ENCODE peak calls at places on chromosomes 1 and 21, in four cellular contexts. B, W, D and U are unnamed samples.

GRCh38 chr1:99956755-99957154 is 13.0 kb upstream of the SLC35A3 start:
- DNase-seq in B (no peak), W (no peak), D (no peak), U (no peak)

GRCh38 chr1:109827466-109827865 is 63.7 kb upstream of the EPS8L3 start:
- DNase-seq in B (no peak), W (no peak), D (no peak), U (no peak)

GRCh38 chr1:162854245-162854860 is 6.6 kb downstream of the CCDC190 start:
- DNase-seq in B (peak; percentile 73), W (peak; percentile 68), D (peak; percentile 64), U (peak; percentile 55)

GRCh38 chr1:21885236-21886037 is 51.7 kb downstream of the HSPG2 start:
- DNase-seq in B (no peak), W (no peak), D (no peak), U (no peak)

GRCh38 chr1:233327938-233328660 is 575 bp downstream of the MAP3K21 start:
- DNase-seq in B (peak; percentile 36), W (peak; percentile 30), D (peak; percentile 6), U (no peak)

GRCh38 chr1:27142464-27142863 is 12.5 kb downstream of the SLC9A1 start:
- DNase-seq in B (no peak), W (no peak), D (no peak), U (no peak)

GRCh38 chr1:41855713-41856112 is 63.0 kb downstream of the HIVEP3 start:
- DNase-seq in B (no peak), W (no peak), D (no peak), U (no peak)

GRCh38 chr1:177063648-177064047 is 100.9 kb downstream of the ASTN1 start:
- DNase-seq in B (no peak), W (no peak), D (no peak), U (no peak)

GRCh38 chr1:45974541-45975269 is 157.7 kb downstream of the PIK3R3 start:
- DNase-seq in B (no peak), W (peak; percentile 26), D (no peak), U (no peak)

GRCh38 chr1:14300991-14301703 is 297.3 kb upstream of the KAZN start:
- DNase-seq in B (no peak), W (no peak), D (no peak), U (no peak)

GRCh38 chr1:3215198-3216045 is 146.4 kb downstream of the PRDM16 start:
- DNase-seq in B (no peak), W (no peak), D (no peak), U (no peak)

GRCh38 chr1:203536981-203537455 is 43.1 kb downstream of the OPTC start:
- DNase-seq in B (peak; percentile 65), W (peak; percentile 72), D (no peak), U (peak; percentile 41)

GRCh38 chr21:37784591-37785318 is 131.5 kb downstream of the KCNJ6 start:
- DNase-seq in B (no peak), W (no peak), D (no peak), U (no peak)

GRCh38 chr1:99170516-99170915 is 93.8 kb upstream of the PLPPR4 start:
- DNase-seq in B (no peak), W (peak; percentile 7), D (no peak), U (no peak)

GRCh38 chr1:205396972-205397616 is 24.8 kb downstream of the LEMD1 start:
- DNase-seq in B (peak; percentile 60), W (peak; percentile 67), D (no peak), U (no peak)

GRCh38 chr21:41726630-41726969 is 40.3 kb downstream of the RIPK4 start:
- DNase-seq in B (no peak), W (no peak), D (no peak), U (no peak)

GRCh38 chr1:167322483-167322882 is 101.8 kb downstream of the POU2F1 start:
- DNase-seq in B (no peak), W (no peak), D (peak; percentile 18), U (no peak)
- H3K9me3 ChIP-seq in B (peaks cover 30% of the 10 kb centered on the region), W (peaks cover 45% of the 10 kb centered on the region), D (peaks cover 44% of the 10 kb centered on the region), U (peaks cover 12% of the 10 kb centered on the region)

DNA sequence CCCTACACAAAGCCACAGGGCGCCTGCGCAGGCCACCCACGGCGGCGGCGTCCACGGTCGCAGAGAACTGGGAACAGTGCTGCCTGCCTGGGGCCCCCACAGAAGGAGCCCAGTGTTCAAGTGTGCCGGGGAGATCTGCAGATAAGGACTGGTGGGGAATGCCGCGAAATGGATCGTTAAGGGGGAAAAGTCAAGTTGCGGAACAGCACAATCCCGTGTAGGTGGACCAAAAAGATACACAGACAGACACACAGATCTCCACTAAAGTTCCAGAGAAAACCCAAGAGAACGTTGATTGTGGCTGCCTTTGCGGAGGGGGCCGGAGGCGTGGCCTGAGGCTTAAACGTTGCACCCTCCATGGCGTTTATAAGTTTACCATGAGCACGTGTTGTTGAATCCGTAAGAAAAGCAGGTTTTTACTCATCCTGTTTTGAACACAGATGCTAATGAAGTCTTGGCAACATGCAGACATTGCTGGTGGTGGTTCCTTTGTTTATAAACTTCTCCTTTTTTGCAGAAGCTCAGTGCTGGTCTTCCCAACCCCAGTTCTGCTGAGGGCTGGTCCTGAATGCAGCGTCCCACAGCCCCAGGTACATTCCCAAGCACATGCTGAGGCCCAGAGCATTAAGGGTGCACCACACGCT is 4.1 kb downstream of the SPATC1L start:
- DNase-seq in B (no peak), W (no peak), D (no peak), U (no peak)
- TF ChIP-seq CTCF in B (no peak), W (no peak), D (no peak), U (no peak)

GRCh38 chr1:55635856-55636255 is 420.7 kb upstream of the USP24 start:
- DNase-seq in B (no peak), W (no peak), D (no peak), U (no peak)
- H3K27ac ChIP-seq in B (no peak overlapping the region), W (no peak overlapping the region), D (no peak overlapping the region), U (no peak overlapping the region)

GRCh38 chr1:226954777-226955176 is 14.7 kb downstream of the COQ8A start:
- DNase-seq in B (no peak), W (no peak), D (no peak), U (no peak)

GRCh38 chr1:226958300-226958699 is 18.2 kb downstream of the COQ8A start:
- DNase-seq in B (no peak), W (no peak), D (no peak), U (no peak)

GRCh38 chr1:226960256-226960655 is 20.2 kb downstream of the COQ8A start:
- DNase-seq in B (no peak), W (no peak), D (no peak), U (no peak)

GRCh38 chr1:226956942-226957713 is 17.0 kb downstream of the COQ8A start:
- DNase-seq in B (no peak), W (no peak), D (no peak), U (no peak)

DNA sequence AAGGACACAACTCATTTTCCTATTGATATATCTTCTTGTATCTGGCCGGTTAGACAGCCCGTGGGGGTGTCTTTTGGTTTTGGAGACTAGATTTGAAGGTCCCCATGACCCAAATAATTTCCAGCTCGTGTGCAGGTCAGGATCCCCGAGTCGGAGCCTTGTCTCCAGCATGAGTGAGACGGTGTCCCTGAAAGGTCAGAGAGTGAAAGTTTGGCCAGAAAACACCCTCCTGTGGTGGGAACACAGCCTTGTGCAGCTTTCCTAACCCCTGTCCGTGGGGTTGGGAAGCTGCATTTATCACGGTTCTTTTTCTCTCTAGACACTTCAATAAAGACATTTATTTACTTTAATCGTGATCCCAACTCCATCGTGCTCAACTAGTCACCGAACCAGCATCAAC is 17.6 kb downstream of the COQ8A start:
- DNase-seq in B (no peak), W (no peak), D (no peak), U (no peak)
- H3K9me3 ChIP-seq in B (no peaks in the 10 kb centered on the region), W (no peaks in the 10 kb centered on the region), D (peaks cover 10% of the 10 kb centered on the region), U (peaks cover 18% of the 10 kb centered on the region)

DNA sequence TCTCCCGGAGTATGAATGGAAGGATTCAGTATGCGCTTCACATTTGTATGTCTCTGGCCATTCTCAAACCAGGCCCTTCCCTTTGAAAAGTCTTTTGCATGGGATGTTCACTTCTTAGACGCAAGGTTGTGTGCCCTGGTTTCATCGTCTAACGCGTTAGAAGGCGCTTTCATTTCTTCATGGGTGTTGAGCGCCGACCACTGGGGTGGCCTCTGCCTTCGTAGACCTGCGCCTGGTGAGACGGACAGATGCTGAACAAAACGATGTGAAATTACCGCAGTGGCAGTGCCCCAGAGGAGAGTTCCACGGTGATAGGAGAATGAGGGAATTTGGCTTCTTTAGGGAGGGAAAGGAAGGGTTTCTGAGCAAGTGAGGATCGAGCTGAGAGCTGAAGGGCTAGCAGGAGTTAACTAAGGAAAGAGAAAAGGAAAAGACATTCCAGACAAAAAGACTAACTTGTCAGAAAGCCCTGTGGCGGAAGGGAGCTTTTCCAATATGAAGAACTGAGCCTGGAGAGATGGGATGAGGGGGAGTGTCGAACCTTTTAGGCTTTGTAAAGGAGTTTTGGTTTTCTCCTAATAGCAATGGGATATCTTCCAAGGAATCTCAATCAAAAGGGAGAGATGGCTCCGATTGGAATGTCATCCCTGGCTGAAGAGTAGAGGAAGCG is 904 bp downstream of the GGPS1 start:
- DNase-seq in B (peak; percentile 51), W (peak; percentile 50), D (peak; percentile 54), U (no peak)
- TF ChIP-seq CTCF in B (peak; percentile 41), W (peak; percentile 7), D (peak; percentile 58), U (no peak)